ENCODE peak calls at places on chromosomes 1 and 21, in seven cellular contexts. One of them, this sample, is unnamed.

GRCh38 chr1:65050735-65051134 is 84.4 kb upstream of the JAK1 start:
- DNase-seq in dorsolateral prefrontal cortex: no peak
- DNase-seq in K562: no peak
- DNase-seq in MM.1S: no peak
- DNase-seq in GM23248: no peak
- DNase-seq in right atrium auricular region: no peak
- DNase-seq in skeletal muscle cell: no peak
- DNase-seq in this sample: no peak

GRCh38 chr1:197399691-197400521 is 131.9 kb downstream of the CRB1 start:
- DNase-seq in GM23248: peak
- DNase-seq in right atrium auricular region: no peak
- DNase-seq in MM.1S: peak
- DNase-seq in K562: peak
- DNase-seq in skeletal muscle cell: peak
- DNase-seq in dorsolateral prefrontal cortex: no peak
- DNase-seq in this sample: no peak

GRCh38 chr21:44800971-44801467 is 601 bp downstream of the UBE2G2 start:
- DNase-seq in dorsolateral prefrontal cortex: no peak
- DNase-seq in K562: peak
- DNase-seq in GM23248: peak
- DNase-seq in right atrium auricular region: no peak
- DNase-seq in skeletal muscle cell: no peak
- DNase-seq in MM.1S: peak
- DNase-seq in this sample: peak

GRCh38 chr1:229006121-229006870 is 264.6 kb upstream of the RAB4A start:
- DNase-seq in K562: no peak
- DNase-seq in MM.1S: no peak
- DNase-seq in skeletal muscle cell: no peak
- DNase-seq in dorsolateral prefrontal cortex: no peak
- DNase-seq in GM23248: no peak
- DNase-seq in right atrium auricular region: no peak
- DNase-seq in this sample: no peak

GRCh38 chr1:69737527-69738176 is 169.9 kb downstream of the LRRC7 start:
- DNase-seq in right atrium auricular region: no peak
- DNase-seq in skeletal muscle cell: peak
- DNase-seq in dorsolateral prefrontal cortex: no peak
- DNase-seq in MM.1S: peak
- DNase-seq in GM23248: peak
- DNase-seq in K562: peak
- DNase-seq in this sample: peak

GRCh38 chr1:39960461-39960958 is 5.6 kb downstream of the MFSD2A start:
- DNase-seq in dorsolateral prefrontal cortex: no peak
- DNase-seq in MM.1S: peak
- DNase-seq in GM23248: no peak
- DNase-seq in right atrium auricular region: no peak
- DNase-seq in skeletal muscle cell: no peak
- DNase-seq in K562: peak
- DNase-seq in this sample: peak

GRCh38 chr1:24111998-24112380 is at the start of gene MYOM3:
- DNase-seq in right atrium auricular region: no peak
- DNase-seq in MM.1S: no peak
- DNase-seq in skeletal muscle cell: no peak
- DNase-seq in K562: no peak
- DNase-seq in GM23248: peak
- DNase-seq in dorsolateral prefrontal cortex: no peak
- DNase-seq in this sample: no peak

GRCh38 chr21:36918291-36918690 is 48.2 kb downstream of the HLCS start:
- DNase-seq in dorsolateral prefrontal cortex: no peak
- DNase-seq in MM.1S: no peak
- DNase-seq in right atrium auricular region: no peak
- DNase-seq in GM23248: no peak
- DNase-seq in skeletal muscle cell: no peak
- DNase-seq in K562: no peak
- DNase-seq in this sample: no peak

GRCh38 chr1:185267701-185268100 is 49.3 kb downstream of the IVNS1ABP start:
- DNase-seq in K562: no peak
- DNase-seq in skeletal muscle cell: no peak
- DNase-seq in MM.1S: no peak
- DNase-seq in right atrium auricular region: no peak
- DNase-seq in dorsolateral prefrontal cortex: no peak
- DNase-seq in GM23248: no peak
- DNase-seq in this sample: no peak

GRCh38 chr21:32499249-32500055 is 85.9 kb downstream of the TCP10L start:
- DNase-seq in dorsolateral prefrontal cortex: no peak
- DNase-seq in GM23248: peak
- DNase-seq in skeletal muscle cell: no peak
- DNase-seq in K562: no peak
- DNase-seq in MM.1S: no peak
- DNase-seq in right atrium auricular region: no peak
- DNase-seq in this sample: no peak

GRCh38 chr21:46250146-46250725 is 21.7 kb upstream of the LSS start:
- DNase-seq in K562: no peak
- DNase-seq in MM.1S: no peak
- DNase-seq in right atrium auricular region: no peak
- DNase-seq in GM23248: no peak
- DNase-seq in skeletal muscle cell: no peak
- DNase-seq in dorsolateral prefrontal cortex: no peak
- DNase-seq in this sample: no peak

GRCh38 chr1:61419681-61420080 is 305.3 kb downstream of the TM2D1 start:
- DNase-seq in right atrium auricular region: no peak
- DNase-seq in skeletal muscle cell: no peak
- DNase-seq in dorsolateral prefrontal cortex: no peak
- DNase-seq in GM23248: no peak
- DNase-seq in K562: no peak
- DNase-seq in MM.1S: no peak
- DNase-seq in this sample: no peak

GRCh38 chr1:112995890-112996289 is 39.9 kb upstream of the SLC16A1 start:
- DNase-seq in right atrium auricular region: no peak
- DNase-seq in GM23248: peak
- DNase-seq in MM.1S: no peak
- DNase-seq in K562: no peak
- DNase-seq in skeletal muscle cell: no peak
- DNase-seq in dorsolateral prefrontal cortex: no peak
- DNase-seq in this sample: no peak

GRCh38 chr1:165056914-165057313 is 299.6 kb downstream of the LMX1A start:
- DNase-seq in K562: no peak
- DNase-seq in right atrium auricular region: no peak
- DNase-seq in dorsolateral prefrontal cortex: no peak
- DNase-seq in GM23248: no peak
- DNase-seq in MM.1S: no peak
- DNase-seq in skeletal muscle cell: no peak
- DNase-seq in this sample: no peak

GRCh38 chr1:54993140-54993539 is 5.6 kb upstream of the BSND start:
- DNase-seq in dorsolateral prefrontal cortex: no peak
- DNase-seq in right atrium auricular region: no peak
- DNase-seq in MM.1S: no peak
- DNase-seq in skeletal muscle cell: no peak
- DNase-seq in GM23248: no peak
- DNase-seq in K562: no peak
- DNase-seq in this sample: no peak

GRCh38 chr1:54136269-54136896 is 16.4 kb downstream of the CDCP2 start:
- DNase-seq in MM.1S: no peak
- DNase-seq in skeletal muscle cell: no peak
- DNase-seq in right atrium auricular region: no peak
- DNase-seq in dorsolateral prefrontal cortex: no peak
- DNase-seq in GM23248: no peak
- DNase-seq in K562: no peak
- DNase-seq in this sample: no peak

GRCh38 chr21:46386726-46387073 is 62.7 kb downstream of the PCNT start:
- DNase-seq in skeletal muscle cell: no peak
- DNase-seq in right atrium auricular region: no peak
- DNase-seq in MM.1S: no peak
- DNase-seq in K562: no peak
- DNase-seq in dorsolateral prefrontal cortex: no peak
- DNase-seq in GM23248: no peak
- DNase-seq in this sample: no peak

GRCh38 chr1:245577396-245578157 is 422.8 kb downstream of the KIF26B start:
- DNase-seq in K562: no peak
- DNase-seq in GM23248: peak
- DNase-seq in dorsolateral prefrontal cortex: no peak
- DNase-seq in skeletal muscle cell: no peak
- DNase-seq in right atrium auricular region: no peak
- DNase-seq in MM.1S: no peak
- DNase-seq in this sample: no peak

GRCh38 chr21:14243877-14244276 is 27.9 kb downstream of the RBM11 start:
- DNase-seq in K562: no peak
- DNase-seq in skeletal muscle cell: no peak
- DNase-seq in MM.1S: no peak
- DNase-seq in dorsolateral prefrontal cortex: no peak
- DNase-seq in GM23248: no peak
- DNase-seq in right atrium auricular region: no peak
- DNase-seq in this sample: no peak

GRCh38 chr21:41955516-41955915 is 1.7 kb upstream of the C2CD2 start:
- DNase-seq in skeletal muscle cell: no peak
- DNase-seq in K562: no peak
- DNase-seq in GM23248: no peak
- DNase-seq in right atrium auricular region: no peak
- DNase-seq in MM.1S: no peak
- DNase-seq in dorsolateral prefrontal cortex: peak
- DNase-seq in this sample: no peak

GRCh38 chr1:202323731-202324130 is 18.0 kb downstream of the UBE2T start:
- DNase-seq in right atrium auricular region: no peak
- DNase-seq in K562: no peak
- DNase-seq in MM.1S: no peak
- DNase-seq in skeletal muscle cell: no peak
- DNase-seq in dorsolateral prefrontal cortex: no peak
- DNase-seq in GM23248: no peak
- DNase-seq in this sample: no peak

GRCh38 chr1:91828007-91828321 is 58.0 kb downstream of the TGFBR3 start:
- DNase-seq in dorsolateral prefrontal cortex: no peak
- DNase-seq in MM.1S: no peak
- DNase-seq in skeletal muscle cell: no peak
- DNase-seq in right atrium auricular region: no peak
- DNase-seq in K562: no peak
- DNase-seq in GM23248: no peak
- DNase-seq in this sample: no peak

GRCh38 chr1:188590641-188591040 is 1761.9 kb downstream of the PLA2G4A start:
- DNase-seq in GM23248: no peak
- DNase-seq in dorsolateral prefrontal cortex: no peak
- DNase-seq in skeletal muscle cell: no peak
- DNase-seq in K562: no peak
- DNase-seq in right atrium auricular region: no peak
- DNase-seq in MM.1S: no peak
- DNase-seq in this sample: no peak

GRCh38 chr1:97427371-97427770 is 493.5 kb downstream of the DPYD start:
- DNase-seq in dorsolateral prefrontal cortex: no peak
- DNase-seq in right atrium auricular region: no peak
- DNase-seq in MM.1S: no peak
- DNase-seq in skeletal muscle cell: no peak
- DNase-seq in GM23248: no peak
- DNase-seq in K562: no peak
- DNase-seq in this sample: no peak

GRCh38 chr1:97433520-97434175 is 487.2 kb downstream of the DPYD start:
- DNase-seq in GM23248: peak
- DNase-seq in MM.1S: no peak
- DNase-seq in K562: no peak
- DNase-seq in skeletal muscle cell: peak
- DNase-seq in right atrium auricular region: no peak
- DNase-seq in dorsolateral prefrontal cortex: no peak
- DNase-seq in this sample: no peak

GRCh38 chr1:97433094-97433493 is 487.7 kb downstream of the DPYD start:
- DNase-seq in GM23248: no peak
- DNase-seq in MM.1S: no peak
- DNase-seq in K562: no peak
- DNase-seq in right atrium auricular region: no peak
- DNase-seq in dorsolateral prefrontal cortex: no peak
- DNase-seq in skeletal muscle cell: no peak
- DNase-seq in this sample: no peak
- H3K4me3 ChIP-seq in GM23248: no peak
- H3K4me3 ChIP-seq in MM.1S: no peak
- H3K4me3 ChIP-seq in K562: no peak
- H3K4me3 ChIP-seq in right atrium auricular region: no peak
- H3K4me3 ChIP-seq in dorsolateral prefrontal cortex: no peak
- H3K4me3 ChIP-seq in skeletal muscle cell: no peak
- H3K4me3 ChIP-seq in this sample: no peak

GRCh38 chr1:117370071-117370470 is 2.8 kb downstream of the MAN1A2 start:
- DNase-seq in MM.1S: no peak
- DNase-seq in dorsolateral prefrontal cortex: no peak
- DNase-seq in skeletal muscle cell: no peak
- DNase-seq in K562: no peak
- DNase-seq in GM23248: peak
- DNase-seq in right atrium auricular region: no peak
- DNase-seq in this sample: no peak
- H3K4me3 ChIP-seq in MM.1S: peak
- H3K4me3 ChIP-seq in dorsolateral prefrontal cortex: peak
- H3K4me3 ChIP-seq in skeletal muscle cell: peak
- H3K4me3 ChIP-seq in K562: peak
- H3K4me3 ChIP-seq in GM23248: peak
- H3K4me3 ChIP-seq in right atrium auricular region: peak
- H3K4me3 ChIP-seq in this sample: no peak

GRCh38 chr1:58988752-58989151 is 204.9 kb upstream of the JUN start:
- DNase-seq in right atrium auricular region: no peak
- DNase-seq in dorsolateral prefrontal cortex: no peak
- DNase-seq in GM23248: no peak
- DNase-seq in skeletal muscle cell: no peak
- DNase-seq in K562: no peak
- DNase-seq in MM.1S: no peak
- DNase-seq in this sample: no peak

GRCh38 chr1:58989845-58990244 is 206.0 kb upstream of the JUN start:
- DNase-seq in dorsolateral prefrontal cortex: no peak
- DNase-seq in skeletal muscle cell: no peak
- DNase-seq in K562: no peak
- DNase-seq in MM.1S: no peak
- DNase-seq in right atrium auricular region: no peak
- DNase-seq in GM23248: no peak
- DNase-seq in this sample: no peak

GRCh38 chr1:58993403-58993802 is 209.6 kb upstream of the JUN start:
- DNase-seq in K562: no peak
- DNase-seq in skeletal muscle cell: no peak
- DNase-seq in MM.1S: no peak
- DNase-seq in right atrium auricular region: no peak
- DNase-seq in dorsolateral prefrontal cortex: no peak
- DNase-seq in GM23248: no peak
- DNase-seq in this sample: no peak

GRCh38 chr1:58992643-58993042 is 208.8 kb upstream of the JUN start:
- DNase-seq in right atrium auricular region: no peak
- DNase-seq in K562: no peak
- DNase-seq in MM.1S: no peak
- DNase-seq in dorsolateral prefrontal cortex: no peak
- DNase-seq in GM23248: no peak
- DNase-seq in skeletal muscle cell: no peak
- DNase-seq in this sample: no peak

DNA sequence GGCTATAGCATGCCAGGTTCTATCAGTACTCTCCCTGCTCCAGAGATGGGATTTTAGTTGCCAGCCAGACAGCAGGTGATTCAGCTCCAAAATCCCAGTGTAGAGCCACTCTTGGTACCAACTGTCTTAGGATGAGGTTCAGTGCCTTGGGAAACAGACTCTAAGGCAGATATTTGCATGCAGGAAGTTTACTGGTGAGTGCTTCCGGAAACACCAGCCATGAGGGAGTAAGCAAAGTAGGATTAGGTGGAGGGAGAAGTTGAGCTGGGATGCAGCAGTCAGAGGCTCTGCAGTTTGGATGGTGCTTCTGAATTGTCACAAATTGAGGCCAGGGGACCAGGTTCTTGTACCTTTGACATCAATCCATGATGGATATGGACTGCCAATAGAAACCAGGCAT is 207.5 kb upstream of the JUN start:
- DNase-seq in dorsolateral prefrontal cortex: no peak
- DNase-seq in right atrium auricular region: no peak
- DNase-seq in skeletal muscle cell: no peak
- DNase-seq in MM.1S: no peak
- DNase-seq in K562: no peak
- DNase-seq in GM23248: no peak
- DNase-seq in this sample: no peak
- H3K4me3 ChIP-seq in dorsolateral prefrontal cortex: no peak
- H3K4me3 ChIP-seq in right atrium auricular region: no peak
- H3K4me3 ChIP-seq in skeletal muscle cell: no peak
- H3K4me3 ChIP-seq in MM.1S: no peak
- H3K4me3 ChIP-seq in K562: no peak
- H3K4me3 ChIP-seq in GM23248: no peak
- H3K4me3 ChIP-seq in this sample: no peak

GRCh38 chr1:235049217-235049616 is 79.4 kb downstream of the TOMM20 start:
- DNase-seq in MM.1S: no peak
- DNase-seq in dorsolateral prefrontal cortex: no peak
- DNase-seq in right atrium auricular region: no peak
- DNase-seq in K562: no peak
- DNase-seq in GM23248: no peak
- DNase-seq in skeletal muscle cell: no peak
- DNase-seq in this sample: no peak
- H3K4me3 ChIP-seq in MM.1S: no peak
- H3K4me3 ChIP-seq in dorsolateral prefrontal cortex: no peak
- H3K4me3 ChIP-seq in right atrium auricular region: no peak
- H3K4me3 ChIP-seq in K562: no peak
- H3K4me3 ChIP-seq in GM23248: no peak
- H3K4me3 ChIP-seq in skeletal muscle cell: no peak
- H3K4me3 ChIP-seq in this sample: no peak

This sample was measured in colonic mucosa.